ENCODE peak calls at places on chromosomes 16 and 17, in eight cellular contexts. F is K562; R is stomach; I is PC-3; H is GM04503; E is Kasumi-1; L is HT-29; U is activated naive CD8-positive, alpha-beta T cell treated with anti-CD3 and anti-CD28 coated beads, Interleukin-2, amount 50 U/mL, for 24 hours. J is an unnamed sample.

GRCh38 chr16:57627184-57627871 is 1.1 kb upstream of the ADGRG1 start:
- DNase-seq in U (no peak), I (peak; percentile 91), H (peak; percentile 69), R (no peak), L (no peak), E (no peak), F (no peak), J (no peak)

GRCh38 chr16:83785455-83785854 is 22.3 kb upstream of the HSBP1 start:
- DNase-seq in F (peak; percentile 54), U (no peak), H (no peak), E (no peak), I (no peak), L (no peak), R (no peak), J (no peak)

GRCh38 chr16:2775765-2776499 is 1.1 kb downstream of the ELOB start:
- DNase-seq in F (no peak), E (no peak), R (no peak), H (no peak), U (no peak), I (no peak), L (no peak), J (no peak)

GRCh38 chr17:78979780-78980623 is at the start of gene LGALS3BP:
- DNase-seq in F (no peak), E (peak; percentile 22), H (no peak), R (peak; percentile 77), L (peak; percentile 90), I (peak; percentile 54), U (peak; percentile 28), J (peak; percentile 83)

GRCh38 chr16:57390635-57391307 is 13.8 kb upstream of the CCL17 start:
- DNase-seq in E (no peak), I (no peak), F (no peak), U (no peak), L (no peak), R (no peak), H (no peak), J (no peak)

GRCh38 chr17:73823684-73824083 is 179.4 kb upstream of the SDK2 start:
- DNase-seq in F (no peak), E (no peak), R (no peak), I (no peak), U (no peak), H (no peak), L (no peak), J (no peak)

GRCh38 chr16:23353440-23353839 is 51.3 kb downstream of the SCNN1B start:
- DNase-seq in I (no peak), F (peak; percentile 29), R (no peak), H (no peak), U (no peak), L (no peak), E (no peak), J (no peak)

GRCh38 chr16:86566601-86566965 is at the start of gene FOXC2:
- DNase-seq in U (peak; percentile 55), I (no peak), R (peak; percentile 54), E (no peak), H (peak; percentile 68), F (peak; percentile 60), L (no peak), J (no peak)

GRCh38 chr17:43418441-43419374 is 19.9 kb downstream of the ARL4D start:
- DNase-seq in F (no peak), L (no peak), I (peak; percentile 89), U (no peak), R (no peak), E (peak; percentile 84), H (peak; percentile 77), J (peak; percentile 94)

J was measured in NCI-H1417 treated with DMSO at 0.1 percent for 48 hours.